ENCODE peak calls at places on chromosome 5, in five cellular contexts. K is right cardiac atrium, E is adrenal gland, P is COLO829, G is GM23248. L is an unnamed sample.

GRCh38 chr5:142087920-142088679 is 20.5 kb upstream of the NDFIP1 start:
- DNase-seq in K (no peak), E (no peak), P (no peak), G (no peak), L (no peak)

GRCh38 chr5:122738088-122738487 is 36.8 kb upstream of the SNX2 start:
- DNase-seq in K (no peak), E (no peak), P (no peak), G (no peak), L (no peak)

GRCh38 chr5:137450759-137451158 is 48.4 kb downstream of the SPOCK1 start:
- DNase-seq in K (no peak), E (no peak), P (no peak), G (no peak), L (no peak)

GRCh38 chr5:178340637-178341036 is 108.0 kb upstream of the PHYKPL start:
- DNase-seq in K (no peak), E (no peak), P (no peak), G (no peak), L (no peak)

GRCh38 chr5:206406-206805 is 11.5 kb downstream of the CCDC127 start:
- DNase-seq in K (peak; percentile 68), E (peak; percentile 68), P (no peak), G (no peak), L (peak; percentile 66)

GRCh38 chr5:144232285-144232684 is 61.6 kb downstream of the KCTD16 start:
- DNase-seq in K (no peak), E (no peak), P (no peak), G (no peak), L (no peak)

GRCh38 chr5:14138608-14139540 is 4.3 kb upstream of the TRIO start:
- DNase-seq in K (no peak), E (no peak), P (no peak), G (no peak), L (no peak)

GRCh38 chr5:41191249-41191648 is 22.1 kb downstream of the C6 start:
- DNase-seq in K (no peak), E (no peak), P (no peak), G (no peak), L (no peak)

GRCh38 chr5:175902013-175902412 is 30.6 kb downstream of the CPLX2 start:
- DNase-seq in K (no peak), E (no peak), P (no peak), G (no peak), L (no peak)

GRCh38 chr5:91331705-91332104 is 51.4 kb downstream of the ARRDC3 start:
- DNase-seq in K (no peak), E (no peak), P (no peak), G (no peak), L (no peak)

GRCh38 chr5:43190755-43191603 is 1.0 kb upstream of the NIM1K start:
- DNase-seq in K (no peak), E (no peak), P (no peak), G (peak; percentile 64), L (peak; percentile 46)

GRCh38 chr5:18745988-18746615 is 1111.8 kb downstream of the TAF11L14 start:
- DNase-seq in K (no peak), E (no peak), P (peak; percentile 1), G (peak; percentile 17), L (peak; percentile 27)

GRCh38 chr5:151909628-151910027 is 15.0 kb downstream of the GLRA1 start:
- DNase-seq in K (no peak), E (no peak), P (no peak), G (no peak), L (no peak)

GRCh38 chr5:135248801-135249231 is 150.2 kb downstream of the MACROH2A1 start:
- DNase-seq in K (no peak), E (peak; percentile 46), P (no peak), G (no peak), L (no peak)

GRCh38 chr5:138246822-138247221 is 27.6 kb downstream of the GFRA3 start:
- DNase-seq in K (no peak), E (no peak), P (no peak), G (no peak), L (no peak)

GRCh38 chr5:107118184-107118902 is 552.4 kb downstream of the EFNA5 start:
- DNase-seq in K (no peak), E (no peak), P (no peak), G (no peak), L (no peak)

GRCh38 chr5:30436718-30437117 is 756.8 kb upstream of the CDH6 start:
- DNase-seq in K (no peak), E (no peak), P (no peak), G (no peak), L (no peak)

GRCh38 chr5:154740483-154740882 is 14.7 kb upstream of the LARP1 start:
- DNase-seq in K (peak; percentile 91), E (peak; percentile 89), P (peak; percentile 11), G (peak; percentile 60), L (peak; percentile 73)

GRCh38 chr5:11797132-11797531 is 107.1 kb downstream of the CTNND2 start:
- DNase-seq in K (peak; percentile 37), E (no peak), P (no peak), G (no peak), L (no peak)

GRCh38 chr5:16457853-16458252 is 7.7 kb downstream of the ZNF622 start:
- DNase-seq in K (no peak), E (no peak), P (no peak), G (peak; percentile 65), L (peak; percentile 40)

GRCh38 chr5:170420809-170421412 is 31.7 kb upstream of the KCNMB1 start:
- DNase-seq in K (peak; percentile 66), E (peak; percentile 81), P (peak; percentile 61), G (peak; percentile 72), L (peak; percentile 76)

GRCh38 chr5:50709471-50709870 is 43.0 kb downstream of the PARP8 start:
- DNase-seq in K (no peak), E (no peak), P (peak; percentile 13), G (peak; percentile 51), L (peak; percentile 45)

GRCh38 chr5:134592141-134592746 is 40.4 kb downstream of the SAR1B start:
- DNase-seq in K (no peak), E (no peak), P (no peak), G (peak; percentile 44), L (no peak)

GRCh38 chr5:2138896-2139295 is 256.2 kb upstream of the IRX4 start:
- DNase-seq in K (no peak), E (peak; percentile 31), P (no peak), G (no peak), L (no peak)

GRCh38 chr5:108543486-108543885 is 161.6 kb upstream of the FBXL17 start:
- DNase-seq in K (no peak), E (no peak), P (no peak), G (no peak), L (no peak)

GRCh38 chr5:177545487-177546261 is 8.7 kb downstream of the FAM193B start:
- DNase-seq in K (peak; percentile 81), E (peak; percentile 95), P (no peak), G (peak; percentile 92), L (peak; percentile 97)

GRCh38 chr5:26690511-26690910 is 347.9 kb downstream of the CDH9 start:
- DNase-seq in K (no peak), E (no peak), P (no peak), G (no peak), L (no peak)

GRCh38 chr5:179836225-179837019 is 15.7 kb downstream of the SQSTM1 start:
- DNase-seq in K (no peak), E (peak; percentile 81), P (no peak), G (peak; percentile 47), L (peak; percentile 56)

GRCh38 chr5:65811895-65812294 is 89.9 kb downstream of the NLN start:
- DNase-seq in K (no peak), E (no peak), P (no peak), G (no peak), L (no peak)

GRCh38 chr5:190366-191035 is 794 bp upstream of the LRRC14B start:
- DNase-seq in K (peak; percentile 46), E (no peak), P (no peak), G (no peak), L (no peak)

GRCh38 chr5:144794922-144795321 is 624.2 kb downstream of the KCTD16 start:
- DNase-seq in K (no peak), E (no peak), P (no peak), G (peak; percentile 3), L (no peak)

GRCh38 chr5:115708819-115709477 is 83.1 kb upstream of the TMED7 start:
- DNase-seq in K (no peak), E (no peak), P (no peak), G (no peak), L (no peak)

GRCh38 chr5:102114525-102115069 is 181.5 kb downstream of the SLCO4C1 start:
- DNase-seq in K (no peak), E (no peak), P (no peak), G (no peak), L (no peak)

GRCh38 chr5:139637438-139638089 is 10.6 kb upstream of the CXXC5 start:
- DNase-seq in K (peak; percentile 95), E (peak; percentile 90), P (peak; percentile 68), G (peak; percentile 93), L (peak; percentile 74)

GRCh38 chr5:40842351-40842750 is 1.2 kb downstream of the CARD6 start:
- DNase-seq in K (no peak), E (no peak), P (no peak), G (peak; percentile 77), L (peak; percentile 87)

GRCh38 chr5:157115012-157115411 is 6.2 kb upstream of the HAVCR2 start:
- DNase-seq in K (no peak), E (no peak), P (no peak), G (peak; percentile 13), L (no peak)

GRCh38 chr5:107743357-107744000 is 72.7 kb upstream of the EFNA5 start:
- DNase-seq in K (no peak), E (no peak), P (peak; percentile 71), G (peak; percentile 75), L (peak; percentile 13)

GRCh38 chr5:66066826-66067225 is 77.3 kb upstream of the SREK1 start:
- DNase-seq in K (no peak), E (no peak), P (peak; percentile 35), G (no peak), L (no peak)

GRCh38 chr5:159458217-159458711 is 128.0 kb upstream of the IL12B start:
- DNase-seq in K (no peak), E (no peak), P (no peak), G (no peak), L (no peak)

GRCh38 chr5:178113141-178113787 is at the start of gene N4BP3:
- DNase-seq in K (no peak), E (peak; percentile 70), P (no peak), G (peak; percentile 81), L (peak; percentile 36)